ENCODE peak calls at places on chromosomes 7 and 10, in seven cellular contexts. One of them, this sample, is unnamed.

GRCh38 chr10:81127931-81128330 is 590.2 kb downstream of the SH2D4B start:
- DNase-seq in K562: no peak
- DNase-seq in H1: no peak
- DNase-seq in GM12878: no peak
- DNase-seq in HepG2: no peak
- DNase-seq in SK-N-SH: no peak
- DNase-seq in HCT116: no peak
- DNase-seq in this sample: no peak

GRCh38 chr7:21371371-21371770 is 56.5 kb upstream of the SP4 start:
- DNase-seq in GM12878: no peak
- DNase-seq in H1: no peak
- DNase-seq in K562: no peak
- DNase-seq in SK-N-SH: no peak
- DNase-seq in HCT116: no peak
- DNase-seq in HepG2: no peak
- DNase-seq in this sample: no peak

GRCh38 chr7:47080816-47081215 is 501.1 kb downstream of the TNS3 start:
- DNase-seq in K562: no peak
- DNase-seq in GM12878: no peak
- DNase-seq in HepG2: no peak
- DNase-seq in SK-N-SH: no peak
- DNase-seq in HCT116: no peak
- DNase-seq in H1: no peak
- DNase-seq in this sample: no peak

GRCh38 chr7:107501593-107501992 is 31.7 kb downstream of the GPR22 start:
- DNase-seq in HepG2: peak
- DNase-seq in HCT116: peak
- DNase-seq in H1: no peak
- DNase-seq in SK-N-SH: peak
- DNase-seq in K562: peak
- DNase-seq in GM12878: no peak
- DNase-seq in this sample: no peak

GRCh38 chr10:124088944-124089343 is 4.5 kb downstream of the CHST15 start:
- DNase-seq in SK-N-SH: no peak
- DNase-seq in GM12878: no peak
- DNase-seq in HepG2: no peak
- DNase-seq in H1: no peak
- DNase-seq in K562: no peak
- DNase-seq in HCT116: no peak
- DNase-seq in this sample: no peak

GRCh38 chr10:77287647-77288120 is 349.9 kb downstream of the KCNMA1 start:
- DNase-seq in K562: no peak
- DNase-seq in H1: no peak
- DNase-seq in SK-N-SH: no peak
- DNase-seq in GM12878: no peak
- DNase-seq in HCT116: no peak
- DNase-seq in HepG2: no peak
- DNase-seq in this sample: no peak

GRCh38 chr10:21285742-21286311 is 239.7 kb downstream of the SKIDA1 start:
- DNase-seq in GM12878: no peak
- DNase-seq in HepG2: no peak
- DNase-seq in HCT116: peak
- DNase-seq in SK-N-SH: no peak
- DNase-seq in H1: no peak
- DNase-seq in K562: no peak
- DNase-seq in this sample: no peak

GRCh38 chr7:23473848-23474097 is 3.5 kb upstream of the IGF2BP3 start:
- DNase-seq in H1: no peak
- DNase-seq in GM12878: no peak
- DNase-seq in SK-N-SH: no peak
- DNase-seq in K562: no peak
- DNase-seq in HCT116: no peak
- DNase-seq in HepG2: peak
- DNase-seq in this sample: no peak

GRCh38 chr10:74208081-74208480 is 57.1 kb downstream of the ADK start:
- DNase-seq in H1: no peak
- DNase-seq in SK-N-SH: no peak
- DNase-seq in HCT116: no peak
- DNase-seq in K562: no peak
- DNase-seq in GM12878: no peak
- DNase-seq in HepG2: no peak
- DNase-seq in this sample: peak

GRCh38 chr7:157432541-157432956 is 95.7 kb downstream of the DNAJB6 start:
- DNase-seq in HepG2: no peak
- DNase-seq in HCT116: peak
- DNase-seq in H1: peak
- DNase-seq in K562: peak
- DNase-seq in GM12878: no peak
- DNase-seq in SK-N-SH: peak
- DNase-seq in this sample: peak

GRCh38 chr10:21499910-21500577 is 25.4 kb downstream of the SKIDA1 start:
- DNase-seq in H1: no peak
- DNase-seq in HCT116: no peak
- DNase-seq in HepG2: no peak
- DNase-seq in K562: no peak
- DNase-seq in SK-N-SH: no peak
- DNase-seq in GM12878: no peak
- DNase-seq in this sample: no peak

GRCh38 chr10:131519723-131520122 is 208.2 kb upstream of the TCERG1L start:
- DNase-seq in K562: no peak
- DNase-seq in H1: no peak
- DNase-seq in GM12878: no peak
- DNase-seq in HCT116: no peak
- DNase-seq in HepG2: no peak
- DNase-seq in SK-N-SH: no peak
- DNase-seq in this sample: no peak

GRCh38 chr10:132652446-132652845 is 114.9 kb downstream of the INPP5A start:
- DNase-seq in HCT116: no peak
- DNase-seq in H1: no peak
- DNase-seq in SK-N-SH: no peak
- DNase-seq in GM12878: no peak
- DNase-seq in HepG2: no peak
- DNase-seq in K562: no peak
- DNase-seq in this sample: no peak

GRCh38 chr7:43592321-43592720 is 9.4 kb downstream of the STK17A start:
- DNase-seq in HepG2: no peak
- DNase-seq in H1: no peak
- DNase-seq in SK-N-SH: no peak
- DNase-seq in HCT116: no peak
- DNase-seq in K562: no peak
- DNase-seq in GM12878: no peak
- DNase-seq in this sample: no peak

GRCh38 chr7:131948434-131949053 is 392.1 kb upstream of the PODXL start:
- DNase-seq in GM12878: no peak
- DNase-seq in HepG2: peak
- DNase-seq in HCT116: no peak
- DNase-seq in H1: no peak
- DNase-seq in K562: no peak
- DNase-seq in SK-N-SH: no peak
- DNase-seq in this sample: no peak

GRCh38 chr10:100670828-100671479 is 74.4 kb upstream of the PAX2 start:
- DNase-seq in K562: peak
- DNase-seq in GM12878: no peak
- DNase-seq in HepG2: no peak
- DNase-seq in H1: no peak
- DNase-seq in HCT116: no peak
- DNase-seq in SK-N-SH: peak
- DNase-seq in this sample: no peak

GRCh38 chr7:155963356-155963755 is 151.1 kb upstream of the SHH start:
- DNase-seq in H1: no peak
- DNase-seq in HCT116: no peak
- DNase-seq in K562: no peak
- DNase-seq in HepG2: no peak
- DNase-seq in SK-N-SH: no peak
- DNase-seq in GM12878: no peak
- DNase-seq in this sample: no peak

GRCh38 chr7:155963771-155964195 is 151.5 kb upstream of the SHH start:
- DNase-seq in K562: no peak
- DNase-seq in H1: no peak
- DNase-seq in SK-N-SH: no peak
- DNase-seq in HCT116: no peak
- DNase-seq in GM12878: no peak
- DNase-seq in HepG2: no peak
- DNase-seq in this sample: no peak

GRCh38 chr7:155961241-155962190 is 149.3 kb upstream of the SHH start:
- DNase-seq in GM12878: no peak
- DNase-seq in HCT116: peak
- DNase-seq in SK-N-SH: no peak
- DNase-seq in K562: no peak
- DNase-seq in H1: no peak
- DNase-seq in HepG2: peak
- DNase-seq in this sample: peak

GRCh38 chr7:155962968-155963300 is 150.7 kb upstream of the SHH start:
- DNase-seq in SK-N-SH: no peak
- DNase-seq in K562: no peak
- DNase-seq in HepG2: no peak
- DNase-seq in GM12878: no peak
- DNase-seq in H1: no peak
- DNase-seq in HCT116: no peak
- DNase-seq in this sample: no peak

DNA sequence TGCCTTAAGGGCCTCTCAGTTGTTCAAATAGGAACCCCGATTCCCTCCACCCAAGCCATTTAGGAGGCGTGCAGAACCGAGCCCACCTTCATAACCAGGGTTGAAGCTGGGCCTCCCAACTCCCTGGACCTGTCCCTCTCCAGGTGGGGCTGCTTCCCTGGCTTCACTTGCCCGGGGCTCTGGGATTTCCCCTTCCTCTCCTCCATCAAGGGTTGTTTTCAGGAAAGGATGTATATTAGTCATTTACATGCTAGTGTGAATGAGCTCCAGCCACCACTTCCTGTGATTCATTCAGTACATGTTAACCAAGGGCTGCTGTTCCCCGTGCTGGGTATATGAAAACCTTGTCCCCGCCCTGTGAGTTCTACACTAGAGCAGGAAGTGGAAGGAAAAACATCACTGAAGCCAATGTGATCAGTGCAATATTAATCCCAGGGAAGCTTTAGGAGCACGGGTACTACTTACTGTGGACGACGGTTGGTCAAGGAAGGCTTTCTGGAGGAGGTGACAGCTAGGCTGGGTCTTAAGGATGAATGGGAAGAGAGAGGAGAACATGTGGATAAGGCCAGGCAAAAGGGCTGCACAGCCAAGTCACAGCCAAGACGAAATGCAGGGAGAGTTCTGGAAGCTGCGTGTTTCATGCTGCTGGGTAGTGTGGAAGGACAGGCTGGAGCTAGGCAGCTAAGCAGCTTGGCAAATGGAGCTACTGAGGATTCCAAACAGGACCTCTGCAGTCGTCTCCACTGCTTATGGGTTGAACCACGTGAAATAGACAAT is 150.1 kb upstream of the SHH start:
- DNase-seq in K562: no peak
- DNase-seq in GM12878: peak
- DNase-seq in SK-N-SH: no peak
- DNase-seq in H1: no peak
- DNase-seq in HCT116: peak
- DNase-seq in HepG2: peak
- DNase-seq in this sample: no peak
- TF ChIP-seq JUND in K562: no peak
- TF ChIP-seq JUND in GM12878: no peak
- TF ChIP-seq JUND in SK-N-SH: no peak
- TF ChIP-seq JUND in H1: no peak
- TF ChIP-seq JUND in HCT116: no peak
- TF ChIP-seq JUND in HepG2: no peak
- TF ChIP-seq JUND in this sample: no peak

DNA sequence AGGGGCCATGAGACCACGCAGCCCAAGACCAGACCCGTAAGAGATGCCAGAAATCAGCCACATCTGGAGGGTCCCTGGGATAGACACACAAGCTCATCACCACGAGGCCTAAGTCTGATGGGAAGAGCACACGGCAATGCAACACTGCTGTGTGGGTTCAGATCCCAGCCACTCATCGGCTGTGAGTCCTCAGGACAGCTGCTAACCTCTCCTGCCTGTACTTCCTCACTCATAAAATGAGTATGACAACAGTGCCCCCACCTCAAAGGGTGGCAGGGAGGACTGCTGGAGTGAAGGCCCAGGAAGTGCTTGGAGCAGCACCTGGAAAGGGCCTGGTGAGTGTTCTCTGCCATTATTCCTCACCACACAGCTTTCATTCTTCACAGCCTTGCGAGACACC is 60.9 kb downstream of the MAD1L1 start:
- DNase-seq in K562: no peak
- DNase-seq in GM12878: no peak
- DNase-seq in SK-N-SH: peak
- DNase-seq in H1: no peak
- DNase-seq in HCT116: no peak
- DNase-seq in HepG2: no peak
- DNase-seq in this sample: no peak
- TF ChIP-seq JUND in K562: no peak
- TF ChIP-seq JUND in GM12878: no peak
- TF ChIP-seq JUND in SK-N-SH: no peak
- TF ChIP-seq JUND in H1: no peak
- TF ChIP-seq JUND in HCT116: no peak
- TF ChIP-seq JUND in HepG2: no peak
- TF ChIP-seq JUND in this sample: no peak

GRCh38 chr10:4372601-4373000 is 453.4 kb upstream of the AKR1E2 start:
- DNase-seq in GM12878: no peak
- DNase-seq in SK-N-SH: peak
- DNase-seq in K562: no peak
- DNase-seq in HepG2: no peak
- DNase-seq in HCT116: no peak
- DNase-seq in H1: no peak
- DNase-seq in this sample: no peak
- TF ChIP-seq JUND in GM12878: no peak
- TF ChIP-seq JUND in SK-N-SH: peak
- TF ChIP-seq JUND in K562: no peak
- TF ChIP-seq JUND in HepG2: no peak
- TF ChIP-seq JUND in HCT116: no peak
- TF ChIP-seq JUND in H1: no peak
- TF ChIP-seq JUND in this sample: no peak

DNA sequence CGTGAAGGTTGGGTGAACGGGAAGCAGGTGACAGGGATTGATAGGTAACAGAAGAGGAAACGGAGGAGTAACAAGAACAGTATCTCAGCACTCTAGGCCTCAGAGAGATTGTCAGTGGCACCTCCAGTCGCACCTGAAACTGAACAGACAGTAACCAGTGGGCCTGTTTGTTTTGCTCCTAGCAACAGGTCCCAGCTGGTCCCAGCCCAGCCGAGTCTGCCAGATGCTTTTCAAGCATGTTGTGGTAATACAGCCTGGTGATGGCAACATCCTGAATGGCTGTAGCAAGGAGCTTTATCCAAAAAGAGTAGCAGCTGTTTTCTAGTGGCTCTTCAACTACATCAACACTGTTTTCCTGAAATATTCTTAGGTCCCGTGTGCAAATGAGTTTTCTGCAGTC is 4.7 kb downstream of the CACNB2 start:
- DNase-seq in GM12878: no peak
- DNase-seq in HepG2: no peak
- DNase-seq in K562: no peak
- DNase-seq in SK-N-SH: peak
- DNase-seq in HCT116: no peak
- DNase-seq in H1: no peak
- DNase-seq in this sample: no peak
- TF ChIP-seq JUND in GM12878: no peak
- TF ChIP-seq JUND in HepG2: no peak
- TF ChIP-seq JUND in K562: no peak
- TF ChIP-seq JUND in SK-N-SH: no peak
- TF ChIP-seq JUND in HCT116: no peak
- TF ChIP-seq JUND in H1: no peak
- TF ChIP-seq JUND in this sample: no peak